ENCODE peak calls at places on chromosome 11, in eight cellular contexts. One of them, this sample, is unnamed.

GRCh38 chr11:70255717-70256116 is 14.8 kb upstream of the PPFIA1 start:
- DNase-seq in NCI-H226: no peak
- DNase-seq in A673: peak
- DNase-seq in hepatic stellate cell: no peak
- DNase-seq in naive thymus-derived CD8-positive, alpha-beta T cell: no peak
- DNase-seq in omental fat pad: no peak
- DNase-seq in fibroblast of pulmonary artery: no peak
- DNase-seq in A172: no peak
- DNase-seq in this sample: no peak

GRCh38 chr11:2799881-2800654 is 85.5 kb downstream of the CDKN1C start:
- DNase-seq in hepatic stellate cell: no peak
- DNase-seq in fibroblast of pulmonary artery: no peak
- DNase-seq in NCI-H226: no peak
- DNase-seq in naive thymus-derived CD8-positive, alpha-beta T cell: no peak
- DNase-seq in omental fat pad: peak
- DNase-seq in A673: no peak
- DNase-seq in A172: peak
- DNase-seq in this sample: no peak

GRCh38 chr11:103530257-103530656 is 421.0 kb downstream of the DYNC2H1 start:
- DNase-seq in omental fat pad: no peak
- DNase-seq in hepatic stellate cell: no peak
- DNase-seq in NCI-H226: no peak
- DNase-seq in fibroblast of pulmonary artery: peak
- DNase-seq in A172: peak
- DNase-seq in naive thymus-derived CD8-positive, alpha-beta T cell: no peak
- DNase-seq in A673: no peak
- DNase-seq in this sample: no peak

GRCh38 chr11:7098235-7098832 is 9.5 kb downstream of the RBMXL2 start:
- DNase-seq in A673: peak
- DNase-seq in fibroblast of pulmonary artery: peak
- DNase-seq in naive thymus-derived CD8-positive, alpha-beta T cell: peak
- DNase-seq in omental fat pad: no peak
- DNase-seq in A172: peak
- DNase-seq in hepatic stellate cell: peak
- DNase-seq in NCI-H226: peak
- DNase-seq in this sample: peak

GRCh38 chr11:7281083-7281482 is 29.4 kb downstream of the SYT9 start:
- DNase-seq in naive thymus-derived CD8-positive, alpha-beta T cell: no peak
- DNase-seq in omental fat pad: no peak
- DNase-seq in NCI-H226: peak
- DNase-seq in A673: no peak
- DNase-seq in A172: no peak
- DNase-seq in fibroblast of pulmonary artery: no peak
- DNase-seq in hepatic stellate cell: peak
- DNase-seq in this sample: no peak

GRCh38 chr11:116473790-116474346 is 298.9 kb downstream of the BUD13 start:
- DNase-seq in A172: no peak
- DNase-seq in hepatic stellate cell: no peak
- DNase-seq in omental fat pad: no peak
- DNase-seq in fibroblast of pulmonary artery: no peak
- DNase-seq in NCI-H226: no peak
- DNase-seq in naive thymus-derived CD8-positive, alpha-beta T cell: no peak
- DNase-seq in A673: no peak
- DNase-seq in this sample: no peak

GRCh38 chr11:121482231-121483129 is 29.7 kb upstream of the SORL1-AS1 start:
- DNase-seq in naive thymus-derived CD8-positive, alpha-beta T cell: peak
- DNase-seq in hepatic stellate cell: no peak
- DNase-seq in A172: no peak
- DNase-seq in omental fat pad: no peak
- DNase-seq in fibroblast of pulmonary artery: peak
- DNase-seq in A673: peak
- DNase-seq in NCI-H226: no peak
- DNase-seq in this sample: peak

GRCh38 chr11:119101367-119101758 is 290 bp downstream of the DPAGT1 start:
- DNase-seq in hepatic stellate cell: peak
- DNase-seq in naive thymus-derived CD8-positive, alpha-beta T cell: no peak
- DNase-seq in NCI-H226: no peak
- DNase-seq in fibroblast of pulmonary artery: no peak
- DNase-seq in A172: no peak
- DNase-seq in omental fat pad: no peak
- DNase-seq in A673: no peak
- DNase-seq in this sample: no peak

GRCh38 chr11:60914620-60915249 is 777 bp downstream of the TMEM109 start:
- DNase-seq in A172: peak
- DNase-seq in fibroblast of pulmonary artery: peak
- DNase-seq in A673: peak
- DNase-seq in hepatic stellate cell: peak
- DNase-seq in naive thymus-derived CD8-positive, alpha-beta T cell: peak
- DNase-seq in NCI-H226: peak
- DNase-seq in omental fat pad: no peak
- DNase-seq in this sample: peak

GRCh38 chr11:85029964-85030363 is 597.2 kb downstream of the DLG2 start:
- DNase-seq in hepatic stellate cell: no peak
- DNase-seq in fibroblast of pulmonary artery: no peak
- DNase-seq in omental fat pad: no peak
- DNase-seq in A673: no peak
- DNase-seq in naive thymus-derived CD8-positive, alpha-beta T cell: no peak
- DNase-seq in A172: peak
- DNase-seq in NCI-H226: no peak
- DNase-seq in this sample: no peak

GRCh38 chr11:898160-898517 is 12.5 kb downstream of the CHID1 start:
- DNase-seq in A172: peak
- DNase-seq in A673: peak
- DNase-seq in omental fat pad: no peak
- DNase-seq in NCI-H226: no peak
- DNase-seq in fibroblast of pulmonary artery: peak
- DNase-seq in naive thymus-derived CD8-positive, alpha-beta T cell: no peak
- DNase-seq in hepatic stellate cell: peak
- DNase-seq in this sample: no peak

GRCh38 chr11:128207861-128208321 is 379.5 kb downstream of the ETS1 start:
- DNase-seq in A673: no peak
- DNase-seq in hepatic stellate cell: peak
- DNase-seq in fibroblast of pulmonary artery: peak
- DNase-seq in naive thymus-derived CD8-positive, alpha-beta T cell: no peak
- DNase-seq in A172: peak
- DNase-seq in omental fat pad: no peak
- DNase-seq in NCI-H226: peak
- DNase-seq in this sample: no peak

GRCh38 chr11:126489791-126490190 is 134.3 kb downstream of the ST3GAL4 start:
- DNase-seq in omental fat pad: no peak
- DNase-seq in naive thymus-derived CD8-positive, alpha-beta T cell: no peak
- DNase-seq in A172: no peak
- DNase-seq in A673: no peak
- DNase-seq in fibroblast of pulmonary artery: no peak
- DNase-seq in NCI-H226: no peak
- DNase-seq in hepatic stellate cell: no peak
- DNase-seq in this sample: no peak

GRCh38 chr11:29679996-29680395 is 336.8 kb downstream of the KCNA4 start:
- DNase-seq in fibroblast of pulmonary artery: no peak
- DNase-seq in A172: no peak
- DNase-seq in naive thymus-derived CD8-positive, alpha-beta T cell: no peak
- DNase-seq in NCI-H226: no peak
- DNase-seq in hepatic stellate cell: no peak
- DNase-seq in A673: no peak
- DNase-seq in omental fat pad: no peak
- DNase-seq in this sample: no peak

GRCh38 chr11:121571466-121571865 is 118.7 kb upstream of the SORL1-AS1 start:
- DNase-seq in A673: no peak
- DNase-seq in hepatic stellate cell: no peak
- DNase-seq in omental fat pad: no peak
- DNase-seq in naive thymus-derived CD8-positive, alpha-beta T cell: no peak
- DNase-seq in fibroblast of pulmonary artery: no peak
- DNase-seq in NCI-H226: no peak
- DNase-seq in A172: no peak
- DNase-seq in this sample: no peak

GRCh38 chr11:115623021-115623451 is 118.8 kb upstream of the CADM1 start:
- DNase-seq in hepatic stellate cell: peak
- DNase-seq in fibroblast of pulmonary artery: peak
- DNase-seq in A172: peak
- DNase-seq in A673: no peak
- DNase-seq in omental fat pad: peak
- DNase-seq in NCI-H226: peak
- DNase-seq in naive thymus-derived CD8-positive, alpha-beta T cell: no peak
- DNase-seq in this sample: no peak